ENCODE peak calls at places on chromosomes 2 and 18, in four cellular contexts. One of them, this sample, is unnamed.

GRCh38 chr2:201515573-201516246 is 64.2 kb downstream of the STRADB start:
- DNase-seq in ovary: no peak
- DNase-seq in HTR-8/SVneo: no peak
- DNase-seq in bronchial epithelial cell: no peak
- DNase-seq in this sample: no peak

GRCh38 chr2:52695731-52696130 is 1071.9 kb upstream of the CHAC2 start:
- DNase-seq in HTR-8/SVneo: no peak
- DNase-seq in ovary: no peak
- DNase-seq in bronchial epithelial cell: no peak
- DNase-seq in this sample: no peak

GRCh38 chr18:52546686-52547346 is 206.8 kb downstream of the DCC start:
- DNase-seq in bronchial epithelial cell: no peak
- DNase-seq in ovary: no peak
- DNase-seq in HTR-8/SVneo: no peak
- DNase-seq in this sample: no peak

GRCh38 chr2:28567076-28567471 is 71.2 kb downstream of the PLB1 start:
- DNase-seq in bronchial epithelial cell: no peak
- DNase-seq in ovary: peak
- DNase-seq in HTR-8/SVneo: no peak
- DNase-seq in this sample: no peak

GRCh38 chr2:40410695-40411094 is 41.2 kb downstream of the SLC8A1 start:
- DNase-seq in HTR-8/SVneo: no peak
- DNase-seq in bronchial epithelial cell: no peak
- DNase-seq in ovary: no peak
- DNase-seq in this sample: no peak

GRCh38 chr18:62505669-62506494 is 16.9 kb upstream of the ZCCHC2 start:
- DNase-seq in ovary: no peak
- DNase-seq in bronchial epithelial cell: peak
- DNase-seq in HTR-8/SVneo: no peak
- DNase-seq in this sample: no peak

GRCh38 chr2:52074139-52074719 is 1042.3 kb upstream of the NRXN1 start:
- DNase-seq in ovary: no peak
- DNase-seq in bronchial epithelial cell: no peak
- DNase-seq in HTR-8/SVneo: no peak
- DNase-seq in this sample: no peak

GRCh38 chr2:241836257-241836656 is 22.4 kb downstream of the PDCD1 start:
- DNase-seq in HTR-8/SVneo: no peak
- DNase-seq in bronchial epithelial cell: no peak
- DNase-seq in ovary: no peak
- DNase-seq in this sample: no peak

GRCh38 chr2:218878941-218879761 is 1.5 kb upstream of the WNT10A start:
- DNase-seq in bronchial epithelial cell: no peak
- DNase-seq in ovary: no peak
- DNase-seq in HTR-8/SVneo: no peak
- DNase-seq in this sample: no peak

GRCh38 chr2:117917223-117917917 is 96.5 kb downstream of the CCDC93 start:
- DNase-seq in ovary: no peak
- DNase-seq in HTR-8/SVneo: no peak
- DNase-seq in bronchial epithelial cell: peak
- DNase-seq in this sample: no peak

GRCh38 chr2:239341146-239341732 is 59.6 kb downstream of the HDAC4 start:
- DNase-seq in HTR-8/SVneo: no peak
- DNase-seq in ovary: no peak
- DNase-seq in bronchial epithelial cell: no peak
- DNase-seq in this sample: no peak

GRCh38 chr18:36511791-36512352 is 214.4 kb downstream of the FHOD3 start:
- DNase-seq in bronchial epithelial cell: no peak
- DNase-seq in HTR-8/SVneo: no peak
- DNase-seq in ovary: no peak
- DNase-seq in this sample: no peak

GRCh38 chr18:78416853-78417252 is 562.8 kb upstream of the SALL3 start:
- DNase-seq in ovary: no peak
- DNase-seq in bronchial epithelial cell: no peak
- DNase-seq in HTR-8/SVneo: no peak
- DNase-seq in this sample: no peak

GRCh38 chr2:145764631-145765030 is 1244.7 kb upstream of the ZEB2 start:
- DNase-seq in ovary: no peak
- DNase-seq in bronchial epithelial cell: no peak
- DNase-seq in HTR-8/SVneo: no peak
- DNase-seq in this sample: peak

GRCh38 chr18:25727281-25727680 is 363.1 kb downstream of the SS18 start:
- DNase-seq in ovary: no peak
- DNase-seq in bronchial epithelial cell: no peak
- DNase-seq in HTR-8/SVneo: no peak
- DNase-seq in this sample: no peak

GRCh38 chr2:131016826-131017596 is 76.2 kb downstream of the FAM168B start:
- DNase-seq in ovary: peak
- DNase-seq in bronchial epithelial cell: peak
- DNase-seq in HTR-8/SVneo: peak
- DNase-seq in this sample: no peak

GRCh38 chr2:151637284-151637781 is 96.9 kb downstream of the NEB start:
- DNase-seq in HTR-8/SVneo: no peak
- DNase-seq in bronchial epithelial cell: no peak
- DNase-seq in ovary: no peak
- DNase-seq in this sample: peak

GRCh38 chr18:8943900-8944870 is 158.3 kb upstream of the NDUFV2 start:
- DNase-seq in bronchial epithelial cell: no peak
- DNase-seq in ovary: no peak
- DNase-seq in HTR-8/SVneo: no peak
- DNase-seq in this sample: peak

GRCh38 chr2:143477724-143478443 is 348.7 kb downstream of the ARHGAP15 start:
- DNase-seq in ovary: no peak
- DNase-seq in HTR-8/SVneo: no peak
- DNase-seq in bronchial epithelial cell: no peak
- DNase-seq in this sample: no peak

GRCh38 chr2:219514196-219514761 is at the start of gene ASIC4:
- DNase-seq in bronchial epithelial cell: no peak
- DNase-seq in ovary: no peak
- DNase-seq in HTR-8/SVneo: no peak
- DNase-seq in this sample: no peak

GRCh38 chr2:88307817-88308216 is 137.7 kb downstream of the THNSL2 start:
- DNase-seq in bronchial epithelial cell: peak
- DNase-seq in ovary: no peak
- DNase-seq in HTR-8/SVneo: no peak
- DNase-seq in this sample: no peak

GRCh38 chr2:23436346-23437099 is 51.5 kb downstream of the KLHL29 start:
- DNase-seq in bronchial epithelial cell: no peak
- DNase-seq in HTR-8/SVneo: no peak
- DNase-seq in ovary: no peak
- DNase-seq in this sample: peak

GRCh38 chr2:40639294-40639693 is 187.4 kb upstream of the SLC8A1 start:
- DNase-seq in bronchial epithelial cell: no peak
- DNase-seq in HTR-8/SVneo: no peak
- DNase-seq in ovary: no peak
- DNase-seq in this sample: no peak

GRCh38 chr2:84299211-84299775 is 159.8 kb downstream of the SUCLG1 start:
- DNase-seq in HTR-8/SVneo: no peak
- DNase-seq in bronchial epithelial cell: peak
- DNase-seq in ovary: no peak
- DNase-seq in this sample: no peak

This sample was measured in heart left ventricle.